ENCODE peak calls at places on chromosomes 2 and 18, in ten cellular contexts. P is globus pallidus; T is MCF 10A; E is non-pigmented ciliary epithelial cell; B is Right ventricle myocardium inferior; J is ACHN; Z is CD8-positive, alpha-beta memory T cell; Y is amygdala; C is activated CD4-positive, alpha-beta T cell treated with anti-CD3 and anti-CD28 coated beads for 24 hours; M is nephron progenitor cell. L is an unnamed sample.

GRCh38 chr2:12861344-12861942 is 144.7 kb downstream of the TRIB2 start:
- DNase-seq in B (no peak), J (no peak), P (no peak), E (peak), Z (no peak), T (peak), C (no peak), M (no peak), Y (no peak), L (no peak)

GRCh38 chr2:232988444-232988843 is 24.6 kb downstream of the NGEF start:
- DNase-seq in P (no peak), J (peak), Z (no peak), B (no peak), C (no peak), M (no peak), E (peak), Y (no peak), T (peak), L (no peak)

GRCh38 chr18:59070181-59070912 is 69.3 kb upstream of the SEC11C start:
- DNase-seq in M (peak), T (peak), E (peak), C (peak), P (peak), Y (peak), Z (peak), B (peak), J (peak), L (peak)

GRCh38 chr18:9866627-9867453 is 18.9 kb upstream of the TXNDC2 start:
- DNase-seq in C (no peak), T (no peak), J (no peak), Z (no peak), E (no peak), Y (no peak), M (no peak), B (peak), P (no peak), L (no peak)

GRCh38 chr2:86068098-86069047 is 37.3 kb downstream of the POLR1A start:
- DNase-seq in M (no peak), Y (no peak), E (no peak), P (no peak), C (peak), J (no peak), T (no peak), B (no peak), Z (peak), L (no peak)

GRCh38 chr18:45386256-45386655 is 229.0 kb upstream of the SLC14A2 start:
- DNase-seq in J (peak), B (no peak), T (peak), Z (no peak), Y (no peak), C (no peak), E (no peak), M (peak), P (no peak), L (peak)

GRCh38 chr2:201358684-201359083 is 1.5 kb upstream of the FLACC1 start:
- DNase-seq in B (no peak), J (peak), E (peak), Y (no peak), Z (no peak), M (no peak), P (no peak), C (no peak), T (peak), L (no peak)

GRCh38 chr2:199734651-199735050 is 116.3 kb downstream of the FTCDNL1 start:
- DNase-seq in B (no peak), C (no peak), J (no peak), Y (no peak), T (no peak), Z (no peak), P (no peak), M (no peak), E (no peak), L (no peak)

GRCh38 chr2:41948397-41948763 is 99.4 kb upstream of the PKDCC start:
- DNase-seq in C (no peak), Y (no peak), P (no peak), J (no peak), B (no peak), E (no peak), Z (no peak), M (no peak), T (no peak), L (peak)

GRCh38 chr2:141109633-141110032 is 1021.2 kb downstream of the LRP1B start:
- DNase-seq in Z (no peak), T (peak), Y (no peak), B (no peak), P (no peak), M (no peak), C (no peak), E (no peak), J (peak), L (no peak)

GRCh38 chr2:62578837-62579640 is 73.0 kb upstream of the TMEM17 start:
- DNase-seq in E (peak), J (peak), T (peak), P (no peak), B (no peak), Y (no peak), M (no peak), Z (no peak), C (no peak), L (no peak)

GRCh38 chr2:216578325-216578724 is 54.9 kb upstream of the IGFBP2 start:
- DNase-seq in Y (no peak), Z (no peak), J (no peak), T (no peak), B (no peak), P (no peak), C (no peak), E (no peak), M (no peak), L (no peak)

GRCh38 chr2:95277246-95277906 is 3.1 kb downstream of the PROM2 start:
- DNase-seq in P (no peak), Z (no peak), T (peak), Y (no peak), M (peak), C (no peak), B (no peak), J (peak), E (no peak), L (no peak)

GRCh38 chr2:23327897-23328296 is 57.1 kb upstream of the KLHL29 start:
- DNase-seq in P (no peak), Z (no peak), Y (no peak), B (no peak), C (no peak), J (no peak), T (no peak), M (no peak), E (no peak), L (no peak)

GRCh38 chr2:23585218-23585945 is 200.4 kb downstream of the KLHL29 start:
- DNase-seq in M (no peak), Z (no peak), C (no peak), J (no peak), E (no peak), Y (no peak), B (no peak), T (no peak), P (no peak), L (no peak)

GRCh38 chr18:61336766-61337165 is 3.5 kb downstream of the CDH20 start:
- DNase-seq in T (no peak), C (no peak), B (no peak), E (no peak), P (peak), Y (no peak), M (no peak), Z (no peak), J (no peak), L (no peak)

GRCh38 chr2:24898122-24899109 is 21.6 kb downstream of the ADCY3 start:
- DNase-seq in T (no peak), Z (no peak), P (no peak), C (no peak), M (no peak), E (no peak), J (no peak), B (no peak), Y (no peak), L (no peak)

GRCh38 chr2:10469955-10470568 is 21.9 kb upstream of the ODC1 start:
- DNase-seq in E (no peak), M (no peak), C (no peak), J (no peak), Z (no peak), P (no peak), T (no peak), Y (no peak), B (no peak), L (no peak)

GRCh38 chr2:190359896-190360376 is 16.5 kb downstream of the INPP1 start:
- DNase-seq in E (peak), B (peak), J (peak), T (no peak), M (no peak), P (peak), Z (peak), C (no peak), Y (no peak), L (no peak)

GRCh38 chr2:181678033-181678586 is 2.2 kb downstream of the NEUROD1 start:
- DNase-seq in Y (no peak), T (peak), C (peak), P (no peak), J (peak), Z (no peak), E (peak), B (peak), M (peak), L (peak)

GRCh38 chr2:226673314-226673723 is 126.3 kb downstream of the IRS1 start:
- DNase-seq in J (no peak), C (no peak), T (peak), B (no peak), Z (no peak), M (no peak), P (no peak), Y (no peak), E (peak), L (no peak)

GRCh38 chr2:176960736-176961135 is 251.9 kb upstream of the HNRNPA3 start:
- DNase-seq in J (no peak), B (no peak), Y (no peak), Z (no peak), P (peak), E (no peak), C (no peak), T (no peak), M (peak), L (no peak)

GRCh38 chr2:172101008-172101706 is 1.5 kb downstream of the DLX2 start:
- DNase-seq in E (no peak), C (no peak), P (no peak), Z (no peak), M (no peak), B (no peak), Y (no peak), J (no peak), T (no peak), L (no peak)

GRCh38 chr2:9336534-9337354 is 86.6 kb downstream of the ITGB1BP1 start:
- DNase-seq in T (peak), Z (no peak), P (no peak), E (peak), B (no peak), M (no peak), C (no peak), Y (no peak), J (no peak), L (no peak)

GRCh38 chr2:189610700-189611099 is 30.1 kb upstream of the SLC40A1 start:
- DNase-seq in Z (no peak), B (no peak), J (no peak), M (no peak), T (no peak), Y (no peak), E (no peak), C (no peak), P (no peak), L (no peak)

GRCh38 chr2:219629976-219630695 is 2.7 kb downstream of the SLC4A3 start:
- DNase-seq in Y (no peak), Z (no peak), B (no peak), P (no peak), M (no peak), J (no peak), C (no peak), E (no peak), T (no peak), L (no peak)

GRCh38 chr2:189421644-189422043 is 19.6 kb upstream of the WDR75 start:
- DNase-seq in B (no peak), C (no peak), J (peak), P (no peak), M (no peak), Y (no peak), Z (no peak), T (peak), E (peak), L (no peak)

GRCh38 chr18:26549103-26549485 is 741 bp upstream of the KCTD1 start:
- DNase-seq in P (peak), E (no peak), T (peak), B (no peak), C (no peak), Y (no peak), M (peak), J (peak), Z (no peak), L (peak)

GRCh38 chr18:13530879-13531387 is 195.4 kb downstream of the FAM210A start:
- DNase-seq in M (peak), Z (no peak), T (peak), E (peak), Y (peak), J (peak), C (no peak), P (peak), B (peak), L (no peak)

GRCh38 chr2:3634631-3635091 is 23.3 kb upstream of the ALLC start:
- DNase-seq in Y (no peak), M (no peak), C (no peak), E (no peak), B (no peak), J (no peak), Z (no peak), T (no peak), P (no peak), L (no peak)

GRCh38 chr2:203533696-203534471 is 1.2 kb downstream of the RAPH1 start:
- DNase-seq in E (no peak), M (peak), B (no peak), C (no peak), J (peak), Y (no peak), P (no peak), Z (no peak), T (peak), L (peak)

GRCh38 chr2:9024575-9024974 is 21.1 kb upstream of the MBOAT2 start:
- DNase-seq in Y (no peak), B (no peak), C (no peak), E (no peak), J (no peak), M (no peak), T (no peak), P (no peak), Z (no peak), L (no peak)

GRCh38 chr2:12501469-12502147 is 215.1 kb upstream of the TRIB2 start:
- DNase-seq in Y (no peak), E (no peak), Z (peak), J (no peak), B (no peak), C (peak), P (no peak), M (no peak), T (no peak), L (no peak)

GRCh38 chr2:225788571-225788970 is 389.1 kb downstream of the NYAP2 start:
- DNase-seq in B (no peak), J (no peak), Z (no peak), P (no peak), M (no peak), E (no peak), T (no peak), Y (no peak), C (no peak), L (no peak)

GRCh38 chr2:217975626-217976025 is 27.2 kb downstream of the TNS1 start:
- DNase-seq in B (peak), Y (no peak), T (no peak), Z (no peak), J (no peak), C (no peak), E (no peak), P (no peak), M (no peak), L (no peak)

GRCh38 chr2:12057436-12058166 is 311.2 kb downstream of the LPIN1 start:
- DNase-seq in J (no peak), T (no peak), B (no peak), M (no peak), Y (no peak), E (no peak), C (no peak), Z (peak), P (no peak), L (no peak)